ENCODE peak calls at places on chromosomes 5 and 9, in five cellular contexts. S is CD8-positive, alpha-beta T cell; U is A549; E is tibial nerve; T is mesendoderm. H is an unnamed sample.

GRCh38 chr5:145463634-145464033 is 371.5 kb downstream of the PRELID2 start:
- DNase-seq in S (no peak), U (no peak), T (no peak), E (no peak), H (no peak)

GRCh38 chr9:30765318-30765717 is 1619.1 kb upstream of the ACO1 start:
- DNase-seq in E (no peak), S (no peak), T (no peak), U (no peak), H (no peak)

GRCh38 chr5:109962882-109963603 is 273.3 kb downstream of the MAN2A1 start:
- DNase-seq in E (no peak), S (no peak), U (no peak), T (no peak), H (no peak)

GRCh38 chr5:23506329-23507236 is 826 bp upstream of the PRDM9 start:
- DNase-seq in T (peak; percentile 83), U (peak; percentile 14), E (no peak), S (no peak), H (no peak)

GRCh38 chr9:131739192-131739961 is 499 bp downstream of the RAPGEF1 start:
- DNase-seq in T (peak; percentile 51), S (peak; percentile 42), U (no peak), E (no peak), H (no peak)

GRCh38 chr5:153515269-153515668 is 24.8 kb downstream of the GRIA1 start:
- DNase-seq in S (no peak), E (no peak), T (no peak), U (no peak), H (no peak)

GRCh38 chr9:129171993-129172751 is 5.9 kb downstream of the IER5L start:
- DNase-seq in T (no peak), U (no peak), S (no peak), E (no peak), H (no peak)

GRCh38 chr5:180313677-180314076 is 21.8 kb upstream of the MAPK9 start:
- DNase-seq in U (no peak), E (no peak), S (no peak), T (no peak), H (no peak)

DNA sequence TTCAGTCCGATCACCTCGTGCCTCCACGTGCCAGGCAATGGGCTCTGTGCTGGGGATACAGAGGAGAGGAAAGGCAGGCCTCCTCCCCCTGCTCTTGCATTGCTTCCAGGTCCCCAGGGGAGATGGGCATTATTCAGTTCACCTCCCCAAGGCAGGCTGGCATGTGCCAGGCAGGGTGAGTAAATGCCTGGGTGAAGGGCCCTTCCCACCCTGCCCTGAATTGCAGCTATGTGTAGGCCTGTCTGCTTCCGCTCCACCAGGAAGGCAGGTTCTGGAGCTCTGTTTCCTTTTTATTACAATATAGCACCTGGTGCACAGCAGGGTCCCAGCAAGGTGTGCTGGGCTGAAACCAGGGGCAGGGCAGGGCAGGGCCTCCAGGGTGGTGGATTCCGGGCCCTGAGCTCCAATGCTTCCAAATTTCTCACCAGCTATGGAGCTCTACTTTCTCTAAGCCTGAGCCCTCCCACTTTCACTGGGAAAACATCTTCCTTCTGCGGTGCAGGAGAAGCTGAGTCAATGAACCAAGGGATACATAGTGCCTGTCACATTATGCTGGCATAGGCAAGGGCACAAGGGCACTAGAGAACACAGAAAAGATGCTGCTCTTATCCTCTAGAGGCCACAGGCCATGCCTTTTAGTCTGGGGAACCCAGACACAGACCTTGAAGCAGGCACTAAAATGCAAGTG is 42.0 kb downstream of the SHB start:
- DNase-seq in T (no peak), S (no peak), U (no peak), E (no peak), H (no peak)
- H3K4me1 ChIP-seq in T (peaks cover 24% of the 10 kb centered on the region), S (no peaks in the 10 kb centered on the region), U (peaks cover 95% of the 10 kb centered on the region), E (peaks cover 51% of the 10 kb centered on the region), H (peaks cover 55% of the 10 kb centered on the region)

DNA sequence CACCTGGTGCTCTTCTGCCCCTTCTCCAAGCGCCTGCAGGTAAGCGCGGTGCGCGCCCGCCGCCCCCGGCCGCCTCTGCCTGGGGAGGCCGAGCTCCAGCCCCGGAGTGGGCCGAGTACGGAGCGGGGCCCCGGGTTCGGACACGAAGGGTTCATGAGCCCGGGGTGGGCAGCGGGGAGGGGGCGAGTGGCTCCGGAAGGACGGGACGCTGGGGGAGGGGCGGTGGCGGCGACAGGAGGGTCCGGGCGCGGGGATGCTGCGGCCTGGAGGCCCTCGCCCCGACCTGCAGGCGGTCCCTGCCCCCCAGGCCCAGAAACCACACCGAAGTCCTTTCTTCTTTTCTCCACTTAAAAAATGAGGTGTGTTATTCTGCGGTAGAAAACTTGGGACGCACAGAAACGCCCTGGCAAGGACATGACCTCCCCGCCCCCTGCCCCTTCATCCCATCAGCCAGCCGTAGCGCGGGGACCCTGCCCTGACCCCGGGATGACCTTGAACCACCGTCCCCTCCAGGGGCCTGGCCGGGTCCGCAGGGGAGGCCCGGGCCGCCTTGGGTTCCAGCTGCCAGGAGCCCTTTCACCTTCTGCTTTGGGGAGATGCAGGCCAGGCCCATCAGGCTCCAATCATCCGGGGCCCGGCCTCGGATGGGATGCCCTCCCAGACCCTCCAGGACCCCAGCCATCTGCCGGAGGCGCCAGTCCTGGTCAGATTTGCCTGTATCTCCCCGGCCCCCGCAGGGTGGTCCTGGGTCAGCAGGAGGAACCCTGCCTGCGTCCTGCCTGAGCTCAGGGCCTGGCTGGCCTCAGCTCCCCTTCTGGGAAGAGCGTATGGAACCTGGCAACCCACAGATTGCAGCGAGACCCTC is 550 bp downstream of the DIPK1B start:
- DNase-seq in U (no peak), E (no peak), S (no peak), T (no peak), H (no peak)
- H3K27ac ChIP-seq in U (peak overlapping the region; percentile 83), E (no peak overlapping the region), S (no peak overlapping the region), T (no peak overlapping the region), H (no peak overlapping the region)

GRCh38 chr9:110936719-110937452 is 101.4 kb downstream of the LPAR1 start:
- DNase-seq in U (no peak), S (no peak), T (no peak), E (no peak), H (no peak)
- H3K4me1 ChIP-seq in U (peaks cover 3% of the 10 kb centered on the region), S (no peaks in the 10 kb centered on the region), T (no peaks in the 10 kb centered on the region), E (peaks cover 35% of the 10 kb centered on the region), H (no peaks in the 10 kb centered on the region)

DNA sequence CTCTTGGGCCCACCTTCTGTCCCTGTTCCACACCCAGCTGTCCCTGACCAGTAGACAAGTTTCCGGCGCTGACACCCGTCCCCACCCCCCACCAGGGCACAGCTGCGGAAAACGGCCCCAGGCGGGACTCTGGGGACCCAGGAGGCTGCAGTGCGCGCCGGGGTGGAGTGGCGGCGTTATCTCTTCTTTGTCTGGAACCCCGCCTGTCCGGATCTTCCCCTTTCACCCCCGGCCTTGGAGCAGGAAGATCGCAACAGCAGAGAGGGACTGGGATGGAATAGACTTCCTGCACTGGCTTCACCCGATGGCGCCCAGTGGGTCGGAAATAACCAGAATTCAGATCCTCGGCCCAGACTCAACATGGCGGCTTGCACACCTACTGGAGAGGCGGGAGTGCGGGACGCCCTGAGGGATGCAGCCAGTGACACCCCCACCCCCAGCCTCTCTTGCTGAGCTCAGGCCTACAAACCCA is 4.7 kb downstream of the PAX5 start:
- DNase-seq in S (no peak), T (peak; percentile 16), E (no peak), U (no peak), H (no peak)
- H3K27ac ChIP-seq in S (no peak overlapping the region), T (no peak overlapping the region), E (no peak overlapping the region), U (no peak overlapping the region), H (no peak overlapping the region)

GRCh38 chr9:94868462-94868861 is 142.0 kb downstream of the AOPEP start:
- DNase-seq in S (no peak), T (no peak), U (no peak), E (no peak), H (no peak)

GRCh38 chr9:94865599-94866456 is 139.3 kb downstream of the AOPEP start:
- DNase-seq in T (no peak), E (no peak), U (no peak), S (no peak), H (peak; percentile 51)

GRCh38 chr9:94866770-94867169 is 140.3 kb downstream of the AOPEP start:
- DNase-seq in S (no peak), E (no peak), T (no peak), U (no peak), H (no peak)

GRCh38 chr9:94867842-94868312 is 141.4 kb downstream of the AOPEP start:
- DNase-seq in U (peak; percentile 51), S (no peak), T (no peak), E (no peak), H (no peak)

GRCh38 chr9:94867281-94867841 is 140.9 kb downstream of the AOPEP start:
- DNase-seq in U (peak; percentile 87), E (peak; percentile 46), S (no peak), T (peak; percentile 33), H (peak; percentile 85)
- H3K4me1 ChIP-seq in U (peaks cover 83% of the 10 kb centered on the region), E (peaks cover 49% of the 10 kb centered on the region), S (peaks cover 31% of the 10 kb centered on the region), T (peaks cover 5% of the 10 kb centered on the region), H (peaks cover 49% of the 10 kb centered on the region)

GRCh38 chr5:120463026-120463770 is 902 bp upstream of the PRR16 start:
- DNase-seq in S (no peak), U (no peak), E (no peak), T (no peak), H (no peak)

GRCh38 chr5:120463991-120464626 is at the start of gene PRR16:
- DNase-seq in S (no peak), T (peak; percentile 80), E (no peak), U (peak; percentile 40), H (peak; percentile 46)

GRCh38 chr5:120464627-120465280 is 654 bp downstream of the PRR16 start:
- DNase-seq in E (no peak), U (no peak), S (no peak), T (peak; percentile 71), H (peak; percentile 78)

GRCh38 chr5:120466337-120467006 is 2.4 kb downstream of the PRR16 start:
- DNase-seq in T (no peak), E (no peak), S (no peak), U (no peak), H (no peak)

DNA sequence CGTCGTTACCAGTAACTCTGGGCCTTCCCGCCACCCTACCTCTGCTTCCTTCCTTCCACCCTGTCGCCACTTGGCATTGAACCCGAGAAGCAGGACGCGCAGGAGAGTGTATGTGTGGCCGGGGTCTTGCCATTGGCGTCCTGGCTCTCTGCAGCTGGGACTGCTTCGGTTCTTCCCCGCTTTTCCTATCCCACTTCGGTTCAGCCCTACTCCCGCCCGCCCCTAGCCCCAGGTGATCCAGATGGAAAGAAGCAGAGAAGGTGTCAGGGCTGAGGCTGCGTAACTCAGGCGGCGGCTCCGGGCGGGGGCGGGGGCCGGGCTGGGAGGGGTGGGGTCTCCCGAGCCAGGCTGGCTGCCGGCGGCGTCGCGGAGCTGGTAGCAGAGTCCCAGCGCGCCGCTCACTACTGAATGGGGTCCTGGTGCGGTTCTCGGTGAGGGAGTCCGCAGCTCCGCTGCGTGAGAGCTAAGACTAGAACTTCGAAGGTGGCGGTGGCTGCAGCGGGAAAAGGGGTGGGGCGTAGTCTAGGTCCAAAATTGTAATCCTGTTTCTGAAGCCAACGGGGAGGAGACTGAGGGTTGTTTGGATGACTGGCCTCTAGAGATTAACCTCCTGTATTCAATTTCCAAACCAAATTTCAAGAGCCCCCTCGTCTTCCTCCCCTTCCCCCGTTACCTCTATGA is 1.3 kb downstream of the PRR16 start:
- DNase-seq in U (no peak), S (no peak), T (peak; percentile 77), E (no peak), H (peak; percentile 75)
- H3K27ac ChIP-seq in U (no peak overlapping the region), S (no peak overlapping the region), T (no peak overlapping the region), E (no peak overlapping the region), H (peak overlapping the region; percentile 75)